ENCODE peak calls at places on chromosomes 2 and 18, in nine cellular contexts. H is ovary, Y is OCI-LY7, I is GM23338, L is thoracic aorta, C is neural progenitor cell, N is endodermal cell, D is Panc1, Z is left ventricle myocardium inferior. V is an unnamed sample. For H3K36me3, the result is how much of the 10 kb centered on the place peaks cover.

GRCh38 chr18:14189858-14190257 is 57.6 kb upstream of the ZNF519 start:
- DNase-seq in H (no peak), Y (no peak), I (no peak), L (no peak), C (no peak), N (no peak), D (peak), Z (no peak), V (no peak)

GRCh38 chr2:56718413-56718812 is 534.6 kb downstream of the CCDC85A start:
- DNase-seq in H (no peak), Y (no peak), I (no peak), L (no peak), C (no peak), N (no peak), D (no peak), Z (no peak), V (no peak)

GRCh38 chr2:26911911-26912861 is 58.3 kb upstream of the MAPRE3 start:
- DNase-seq in H (no peak), Y (no peak), I (peak), L (no peak), C (peak), N (peak), D (no peak), Z (no peak), V (no peak)

GRCh38 chr2:240933966-240934700 is 28.0 kb downstream of the CROCC2 start:
- DNase-seq in H (peak), Y (no peak), I (no peak), L (no peak), C (no peak), N (peak), D (no peak), Z (peak), V (peak)

GRCh38 chr18:7028625-7029024 is 89.0 kb downstream of the LAMA1 start:
- DNase-seq in H (no peak), Y (no peak), I (no peak), L (no peak), C (no peak), N (no peak), D (no peak), Z (no peak), V (no peak)

GRCh38 chr18:49238433-49239042 is 221.9 kb downstream of the DYM start:
- DNase-seq in H (no peak), Y (peak), I (peak), L (no peak), C (peak), N (peak), D (no peak), Z (no peak), V (no peak)

GRCh38 chr2:222912117-222912516 is 51.3 kb downstream of the ACSL3 start:
- DNase-seq in H (no peak), Y (peak), I (no peak), L (no peak), C (no peak), N (no peak), D (no peak), Z (no peak), V (no peak)

GRCh38 chr2:74020717-74021406 is 36.2 kb downstream of the TET3 start:
- DNase-seq in H (no peak), Y (peak), I (no peak), L (no peak), C (no peak), N (no peak), D (no peak), Z (no peak), V (no peak)

GRCh38 chr18:31687529-31687928 is 3.1 kb upstream of the B4GALT6 start:
- DNase-seq in H (no peak), Y (no peak), I (no peak), L (no peak), C (no peak), N (no peak), D (no peak), Z (no peak), V (no peak)

GRCh38 chr2:178008636-178009289 is 63.8 kb downstream of the PDE11A start:
- DNase-seq in H (peak), Y (no peak), I (peak), L (no peak), C (no peak), N (no peak), D (no peak), Z (peak), V (no peak)

GRCh38 chr2:145543856-145544255 is 1023.9 kb upstream of the ZEB2 start:
- DNase-seq in H (no peak), Y (no peak), I (no peak), L (no peak), C (no peak), N (no peak), D (no peak), Z (no peak), V (no peak)

GRCh38 chr2:9629222-9630000 is 1.4 kb downstream of the YWHAQ start:
- DNase-seq in H (no peak), Y (no peak), I (no peak), L (no peak), C (peak), N (no peak), D (no peak), Z (no peak), V (no peak)

GRCh38 chr2:203886579-203887230 is 19.1 kb downstream of the CTLA4 start:
- DNase-seq in H (no peak), Y (no peak), I (no peak), L (no peak), C (no peak), N (no peak), D (no peak), Z (no peak), V (no peak)

GRCh38 chr2:232319117-232320037 is 59.2 kb upstream of the ALPP start:
- DNase-seq in H (no peak), Y (no peak), I (no peak), L (no peak), C (no peak), N (no peak), D (no peak), Z (no peak), V (no peak)

GRCh38 chr2:196113061-196113974 is 44.7 kb upstream of the DNAH7 start:
- DNase-seq in H (no peak), Y (no peak), I (peak), L (no peak), C (peak), N (peak), D (no peak), Z (no peak), V (no peak)

GRCh38 chr2:95728878-95729511 is 137.2 kb downstream of the TRIM43 start:
- DNase-seq in H (peak), Y (peak), I (peak), L (peak), C (no peak), N (peak), D (peak), Z (peak), V (no peak)

GRCh38 chr18:24293254-24293653 is 104.4 kb downstream of the OSBPL1A start:
- DNase-seq in H (no peak), Y (no peak), I (peak), L (no peak), C (peak), N (peak), D (no peak), Z (no peak), V (no peak)

GRCh38 chr2:128449226-128450061 is 130.8 kb upstream of the HS6ST1 start:
- DNase-seq in H (no peak), Y (no peak), I (no peak), L (no peak), C (peak), N (peak), D (no peak), Z (no peak), V (peak)

GRCh38 chr2:43469094-43469493 is 126.7 kb downstream of the THADA start:
- DNase-seq in H (no peak), Y (no peak), I (peak), L (no peak), C (no peak), N (no peak), D (no peak), Z (no peak), V (no peak)

GRCh38 chr2:142315353-142315752 is 184.5 kb upstream of the LRP1B start:
- DNase-seq in H (no peak), Y (no peak), I (no peak), L (no peak), C (no peak), N (no peak), D (no peak), Z (no peak), V (no peak)

GRCh38 chr18:3415110-3415509 is 34.9 kb upstream of the TGIF1 start:
- DNase-seq in H (no peak), Y (no peak), I (no peak), L (no peak), C (no peak), N (no peak), D (no peak), Z (no peak), V (no peak)

GRCh38 chr2:239223029-239223329 is 177.8 kb downstream of the HDAC4 start:
- DNase-seq in H (peak), Y (no peak), I (no peak), L (no peak), C (no peak), N (no peak), D (no peak), Z (no peak), V (no peak)

GRCh38 chr2:32496657-32497056 is 131.2 kb upstream of the TTC27 start:
- DNase-seq in H (no peak), Y (no peak), I (peak), L (no peak), C (no peak), N (no peak), D (no peak), Z (no peak), V (no peak)

GRCh38 chr2:219555956-219556355 is 12.1 kb downstream of the TMEM198 start:
- DNase-seq in H (no peak), Y (no peak), I (no peak), L (no peak), C (no peak), N (no peak), D (no peak), Z (no peak), V (peak)

GRCh38 chr2:74959106-74959751 is 786 bp downstream of the POLE4 start:
- DNase-seq in H (peak), Y (no peak), I (no peak), L (no peak), C (no peak), N (no peak), D (no peak), Z (no peak), V (peak)

GRCh38 chr2:164969909-164970690 is 14.8 kb upstream of the SLC38A11 start:
- DNase-seq in H (no peak), Y (no peak), I (no peak), L (no peak), C (no peak), N (no peak), D (no peak), Z (no peak), V (no peak)

GRCh38 chr18:75218524-75218923 is 7.9 kb downstream of the TSHZ1 start:
- DNase-seq in H (no peak), Y (no peak), I (no peak), L (no peak), C (no peak), N (no peak), D (no peak), Z (no peak), V (peak)

GRCh38 chr2:42117923-42118758 is 51.0 kb upstream of the EML4 start:
- DNase-seq in H (no peak), Y (peak), I (peak), L (no peak), C (no peak), N (peak), D (peak), Z (no peak), V (no peak)

GRCh38 chr2:168160897-168161296 is 86.5 kb downstream of the STK39 start:
- DNase-seq in H (no peak), Y (peak), I (peak), L (no peak), C (peak), N (peak), D (peak), Z (no peak), V (no peak)

GRCh38 chr18:24396082-24396623 is 1.5 kb downstream of the OSBPL1A start:
- DNase-seq in H (no peak), Y (no peak), I (no peak), L (no peak), C (no peak), N (no peak), D (no peak), Z (no peak), V (no peak)

GRCh38 chr2:45237850-45238542 is 228.7 kb upstream of the SIX2 start:
- DNase-seq in H (no peak), Y (no peak), I (no peak), L (no peak), C (no peak), N (no peak), D (peak), Z (peak), V (no peak)
- TF ChIP-seq CTCF in H (no peak), Y (peak), I (no peak), L (peak), C (no peak), N (peak), D (no peak), Z (peak), V (no peak)

GRCh38 chr2:127320067-127320466 is 26.1 kb upstream of the ERCC3 start:
- DNase-seq in H (no peak), Y (no peak), I (no peak), L (no peak), C (no peak), N (no peak), D (no peak), Z (no peak), V (no peak)

GRCh38 chr2:127310980-127311379 is 17.0 kb upstream of the ERCC3 start:
- DNase-seq in H (no peak), Y (no peak), I (no peak), L (no peak), C (no peak), N (no peak), D (no peak), Z (no peak), V (no peak)

GRCh38 chr2:127309468-127309867 is 15.5 kb upstream of the ERCC3 start:
- DNase-seq in H (no peak), Y (no peak), I (no peak), L (no peak), C (no peak), N (no peak), D (no peak), Z (no peak), V (no peak)

GRCh38 chr2:127313359-127313758 is 19.4 kb upstream of the ERCC3 start:
- DNase-seq in H (no peak), Y (peak), I (no peak), L (no peak), C (no peak), N (no peak), D (no peak), Z (no peak), V (no peak)

DNA sequence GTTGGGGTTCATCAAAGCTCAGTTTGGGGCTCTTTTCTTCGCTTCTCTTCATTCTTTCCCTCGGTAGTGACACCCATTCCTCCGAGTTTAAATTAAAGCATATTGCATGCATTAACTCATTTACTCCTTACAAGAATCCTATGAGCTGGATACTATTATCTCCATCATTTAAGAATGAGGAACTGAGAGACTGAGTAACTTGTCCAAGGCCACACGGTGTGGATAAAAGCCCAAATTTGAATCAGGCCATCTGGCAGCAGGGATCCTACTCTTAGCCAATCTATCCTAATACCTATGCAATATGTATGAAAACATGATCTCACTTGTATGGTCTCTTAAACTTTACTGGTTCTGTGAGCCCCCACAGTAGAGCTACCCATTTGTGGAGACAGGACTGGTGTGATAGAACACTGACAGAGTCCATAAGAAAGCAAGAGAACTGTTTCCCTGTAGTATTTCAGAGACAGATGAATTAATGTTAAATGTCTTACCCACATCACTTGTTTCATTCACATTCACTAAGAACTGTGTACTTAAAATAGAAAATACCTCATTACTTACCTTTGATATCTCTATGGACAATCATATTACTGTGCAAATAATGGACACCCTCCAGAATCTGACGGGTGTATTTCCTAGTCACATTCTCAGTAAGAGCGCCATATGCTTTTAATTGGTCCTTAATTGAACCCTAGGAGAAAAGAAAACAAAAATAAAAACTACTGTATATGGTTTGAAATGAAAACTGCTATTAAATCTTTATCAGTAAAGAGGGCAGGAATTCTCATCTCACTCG is 20.4 kb upstream of the ERCC3 start:
- DNase-seq in H (no peak), Y (no peak), I (no peak), L (no peak), C (no peak), N (no peak), D (no peak), Z (no peak), V (no peak)
- H3K36me3 ChIP-seq in H (under half), Y (half or more), I (under half), L (half or more), C (under half), N (half or more), D (under half), Z (half or more), V (under half)

GRCh38 chr2:185628985-185629384 is 109.6 kb upstream of the FSIP2 start:
- DNase-seq in H (no peak), Y (peak), I (peak), L (no peak), C (peak), N (peak), D (no peak), Z (no peak), V (no peak)

DNA sequence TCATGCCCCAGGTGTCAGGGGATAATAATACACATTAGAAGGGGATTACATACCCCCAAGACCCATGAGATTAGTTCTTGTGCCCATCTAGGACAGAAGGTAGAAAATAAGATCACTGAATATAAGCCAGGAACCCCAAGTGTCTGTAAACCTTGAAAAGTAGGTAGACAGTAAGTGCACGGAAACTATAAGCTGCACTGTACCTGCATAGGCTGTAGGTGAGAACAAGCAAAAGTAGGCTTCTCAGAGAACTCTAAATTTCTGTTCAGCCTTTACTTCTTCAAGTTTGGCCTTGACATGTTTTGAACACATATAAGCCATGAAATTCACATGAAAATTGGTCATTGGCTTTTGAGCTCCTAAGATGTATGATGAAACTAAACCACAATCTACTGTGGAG is 113.0 kb upstream of the FSIP2 start:
- DNase-seq in H (no peak), Y (no peak), I (no peak), L (no peak), C (no peak), N (no peak), D (no peak), Z (no peak), V (no peak)
- H3K27ac ChIP-seq in H (no peak), Y (no peak), I (no peak), L (no peak), C (no peak), N (no peak), D (no peak), Z (no peak), V (no peak)

DNA sequence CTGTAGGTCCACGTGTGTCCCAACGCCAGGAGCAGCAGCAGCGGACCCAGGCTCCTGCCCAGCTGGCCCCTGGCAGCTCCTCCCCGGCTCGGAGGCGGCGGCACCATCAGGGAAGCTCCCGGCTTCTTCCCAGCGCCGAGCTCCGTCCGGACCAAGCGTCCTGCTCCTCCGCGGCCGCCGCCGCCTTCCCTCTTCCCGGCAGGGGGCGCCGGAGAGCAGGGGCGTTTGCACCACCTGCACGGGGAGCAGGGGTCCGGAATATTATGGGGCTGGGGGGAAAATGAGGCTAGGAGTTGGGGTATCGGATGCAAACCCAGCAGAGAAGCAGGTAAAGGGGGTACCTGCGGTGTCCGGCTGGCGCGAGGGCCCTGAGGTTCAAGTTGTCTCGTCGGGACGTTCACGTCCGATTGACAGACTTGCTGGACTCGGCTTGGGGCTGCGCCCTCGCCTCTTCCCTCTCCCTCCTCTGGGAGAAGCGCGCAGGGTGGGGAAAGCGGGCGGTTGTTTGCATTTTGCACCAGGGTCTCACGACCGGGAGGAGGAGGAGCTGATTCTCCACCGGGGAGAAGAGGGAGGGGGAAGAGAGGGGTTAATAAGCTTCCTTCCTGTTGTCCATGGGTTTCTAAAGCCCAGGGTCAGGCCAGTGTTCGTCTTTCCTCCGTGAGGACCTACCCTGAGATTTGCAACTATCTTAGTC is at the start of gene CCBE1:
- DNase-seq in H (peak), Y (no peak), I (peak), L (no peak), C (peak), N (peak), D (no peak), Z (peak), V (peak)
- TF ChIP-seq CTCF in H (peak), Y (peak), I (peak), L (peak), C (peak), N (peak), D (peak), Z (peak), V (peak)